ENCODE peak calls at places on chromosomes 13 and 19, in four cellular contexts. Z, I, O and J are unnamed samples.

GRCh38 chr19:15274477-15274876 is 42.2 kb upstream of the EPHX3 start:
- DNase-seq in Z (no peak), I (no peak), O (no peak), J (no peak)

GRCh38 chr19:17075860-17076538 is 422 bp downstream of the MYO9B start:
- DNase-seq in Z (peak; percentile 38), I (no peak), O (no peak), J (no peak)

GRCh38 chr13:109751477-109751876 is 34.9 kb downstream of the IRS2 start:
- DNase-seq in Z (no peak), I (no peak), O (no peak), J (no peak)

GRCh38 chr19:18377026-18377425 is 8.9 kb upstream of the GDF15 start:
- DNase-seq in Z (no peak), I (no peak), O (no peak), J (no peak)

GRCh38 chr13:94352057-94352456 is 127.4 kb downstream of the DCT start:
- DNase-seq in Z (no peak), I (no peak), O (no peak), J (no peak)

GRCh38 chr19:16374436-16374835 is 49.8 kb downstream of the KLF2 start:
- DNase-seq in Z (no peak), I (no peak), O (no peak), J (no peak)

GRCh38 chr19:45103625-45104319 is 10.8 kb downstream of the PPP1R37 start:
- DNase-seq in Z (no peak), I (no peak), O (peak; percentile 45), J (no peak)

GRCh38 chr19:1929051-1929742 is 11.8 kb upstream of the CSNK1G2 start:
- DNase-seq in Z (peak; percentile 91), I (peak; percentile 94), O (peak; percentile 88), J (peak; percentile 91)

GRCh38 chr19:11587302-11587972 is 9.8 kb upstream of the ZNF627 start:
- DNase-seq in Z (peak; percentile 83), I (peak; percentile 88), O (peak; percentile 84), J (peak; percentile 87)

GRCh38 chr19:13008926-13009787 is 13.9 kb downstream of the NFIX start:
- DNase-seq in Z (no peak), I (no peak), O (no peak), J (no peak)

GRCh38 chr13:110348309-110348625 is 41.2 kb downstream of the COL4A2 start:
- DNase-seq in Z (no peak), I (no peak), O (no peak), J (no peak)

GRCh38 chr19:3038214-3038613 is 9.1 kb upstream of the TLE2 start:
- DNase-seq in Z (no peak), I (no peak), O (no peak), J (no peak)

GRCh38 chr19:51632126-51632525 is 1.9 kb upstream of the SIGLEC5 start:
- DNase-seq in Z (no peak), I (no peak), O (no peak), J (no peak)

GRCh38 chr13:23322353-23323336 is 110.9 kb downstream of the SACS start:
- DNase-seq in Z (peak; percentile 24), I (no peak), O (no peak), J (no peak)

GRCh38 chr19:55146078-55146647 is 2.8 kb downstream of the TNNT1 start:
- DNase-seq in Z (peak; percentile 69), I (peak; percentile 79), O (peak; percentile 39), J (no peak)

GRCh38 chr19:10553943-10554381 is 10.3 kb downstream of the ATG4D start:
- DNase-seq in Z (peak; percentile 71), I (no peak), O (no peak), J (no peak)

GRCh38 chr19:39852882-39853281 is 6.7 kb upstream of the FBL start:
- DNase-seq in Z (no peak), I (no peak), O (no peak), J (no peak)

GRCh38 chr13:19685034-19685433 is 51.6 kb downstream of the MPHOSPH8 start:
- DNase-seq in Z (no peak), I (no peak), O (no peak), J (no peak)

GRCh38 chr13:113954046-113954841 is 19.6 kb downstream of the C13orf46 start:
- DNase-seq in Z (no peak), I (no peak), O (no peak), J (peak; percentile 32)
- TF ChIP-seq CTCF in Z (no peak), I (no peak), O (no peak), J (no peak)

GRCh38 chr19:35476149-35476548 is 14.1 kb downstream of the KRTDAP start:
- DNase-seq in Z (no peak), I (peak; percentile 77), O (no peak), J (no peak)
- TF ChIP-seq CTCF in Z (no peak), I (peak; percentile 47), O (no peak), J (peak; percentile 23)

GRCh38 chr13:47794963-47795362 is 206.1 kb downstream of the SUCLA2 start:
- DNase-seq in Z (no peak), I (no peak), O (no peak), J (no peak)
- TF ChIP-seq CTCF in Z (no peak), I (peak; percentile 51), O (peak; percentile 33), J (peak; percentile 17)

DNA sequence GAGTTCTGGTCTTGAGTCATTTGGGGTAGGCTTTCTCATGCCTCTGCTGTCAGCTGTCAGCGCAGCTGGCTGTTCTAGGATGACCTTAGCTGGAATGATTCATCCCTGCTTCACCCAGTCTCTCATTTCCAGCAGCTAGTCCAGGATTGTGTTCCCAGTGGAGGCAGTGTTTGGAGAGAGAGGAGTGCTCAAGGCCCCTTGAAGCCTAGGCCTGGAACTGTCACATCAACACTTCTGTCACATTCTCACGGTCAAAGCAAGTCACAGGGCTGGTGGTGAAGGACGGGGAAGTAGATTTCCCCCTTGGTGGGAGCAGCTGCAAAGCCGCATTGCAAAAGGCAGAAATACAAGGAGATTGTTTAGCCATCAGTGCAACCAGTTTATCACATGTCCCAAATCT is 15.2 kb downstream of the TPT1 start:
- DNase-seq in Z (no peak), I (no peak), O (no peak), J (peak; percentile 27)
- TF ChIP-seq CTCF in Z (no peak), I (no peak), O (no peak), J (no peak)

GRCh38 chr19:8504171-8504570 is 1.7 kb upstream of the PRAM1 start:
- DNase-seq in Z (peak; percentile 55), I (no peak), O (no peak), J (no peak)

GRCh38 chr19:8505680-8506401 is 3.4 kb upstream of the PRAM1 start:
- DNase-seq in Z (peak; percentile 84), I (peak; percentile 86), O (peak; percentile 93), J (peak; percentile 88)

GRCh38 chr19:8503506-8503905 is 1.1 kb upstream of the PRAM1 start:
- DNase-seq in Z (no peak), I (no peak), O (no peak), J (no peak)

GRCh38 chr19:8510589-8511115 is 3.3 kb downstream of the ZNF414 start:
- DNase-seq in Z (no peak), I (no peak), O (no peak), J (no peak)

GRCh38 chr19:8506402-8506957 is 4.0 kb upstream of the PRAM1 start:
- DNase-seq in Z (no peak), I (peak; percentile 48), O (no peak), J (no peak)
- TF ChIP-seq CTCF in Z (no peak), I (no peak), O (peak; percentile 32), J (peak; percentile 39)

DNA sequence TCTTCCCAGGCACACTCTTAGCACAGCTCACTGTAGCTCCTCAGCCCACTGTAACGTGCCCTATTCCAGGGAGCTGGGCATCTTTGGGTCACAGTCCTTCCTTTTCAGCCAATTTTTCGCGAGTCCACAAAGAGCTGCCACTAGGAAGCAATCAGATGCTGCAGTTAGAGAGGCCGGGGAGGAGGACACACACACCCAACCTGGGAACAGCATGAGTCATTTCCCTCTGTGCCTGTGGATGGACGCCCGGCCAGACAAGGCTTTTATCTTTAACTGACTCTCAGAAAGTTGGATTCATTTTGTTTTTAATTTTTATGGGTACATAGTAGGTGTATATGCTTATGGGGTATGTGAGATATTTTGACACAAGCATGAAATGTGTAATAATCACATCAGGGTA is 918.6 kb downstream of the UQCRFS1 start:
- DNase-seq in Z (no peak), I (no peak), O (no peak), J (no peak)
- TF ChIP-seq CTCF in Z (no peak), I (no peak), O (no peak), J (no peak)

GRCh38 chr13:93248627-93249047 is 22.0 kb downstream of the GPC6 start:
- DNase-seq in Z (no peak), I (peak; percentile 61), O (peak; percentile 46), J (peak; percentile 74)
- TF ChIP-seq CTCF in Z (no peak), I (no peak), O (peak; percentile 32), J (peak; percentile 28)